ENCODE peak calls at places on chromosomes 1 and 21, in four cellular contexts. One of them, this sample, is unnamed.

GRCh38 chr1:154955039-154955717 is 721 bp downstream of the PBXIP1 start:
- DNase-seq in upper lobe of left lung: no peak
- DNase-seq in progenitor cell of endocrine pancreas: no peak
- DNase-seq in fibroblast of lung: peak
- DNase-seq in this sample: no peak

GRCh38 chr1:162908780-162909179 is 47.8 kb upstream of the CCDC190 start:
- DNase-seq in fibroblast of lung: peak
- DNase-seq in progenitor cell of endocrine pancreas: no peak
- DNase-seq in upper lobe of left lung: no peak
- DNase-seq in this sample: no peak

GRCh38 chr1:87963566-87963965 is 634.9 kb downstream of the LMO4 start:
- DNase-seq in fibroblast of lung: peak
- DNase-seq in upper lobe of left lung: no peak
- DNase-seq in progenitor cell of endocrine pancreas: no peak
- DNase-seq in this sample: no peak

GRCh38 chr1:4743978-4744750 is 89.8 kb downstream of the AJAP1 start:
- DNase-seq in progenitor cell of endocrine pancreas: no peak
- DNase-seq in upper lobe of left lung: no peak
- DNase-seq in fibroblast of lung: no peak
- DNase-seq in this sample: no peak

GRCh38 chr1:115654663-115655306 is 13.0 kb downstream of the VANGL1 start:
- DNase-seq in fibroblast of lung: peak
- DNase-seq in progenitor cell of endocrine pancreas: no peak
- DNase-seq in upper lobe of left lung: peak
- DNase-seq in this sample: no peak

GRCh38 chr1:175539986-175540385 is 203.4 kb downstream of the TNR start:
- DNase-seq in fibroblast of lung: no peak
- DNase-seq in progenitor cell of endocrine pancreas: no peak
- DNase-seq in upper lobe of left lung: no peak
- DNase-seq in this sample: no peak

GRCh38 chr1:54542962-54543539 is 5.0 kb upstream of the ACOT11 start:
- DNase-seq in fibroblast of lung: no peak
- DNase-seq in progenitor cell of endocrine pancreas: no peak
- DNase-seq in upper lobe of left lung: no peak
- DNase-seq in this sample: no peak

GRCh38 chr1:235357485-235358378 is 9.5 kb upstream of the TBCE start:
- DNase-seq in progenitor cell of endocrine pancreas: no peak
- DNase-seq in fibroblast of lung: no peak
- DNase-seq in upper lobe of left lung: no peak
- DNase-seq in this sample: no peak

GRCh38 chr1:160325252-160325651 is 17.8 kb downstream of the COPA start:
- DNase-seq in upper lobe of left lung: no peak
- DNase-seq in fibroblast of lung: no peak
- DNase-seq in progenitor cell of endocrine pancreas: no peak
- DNase-seq in this sample: no peak

GRCh38 chr21:45447821-45448220 is 42.9 kb downstream of the COL18A1 start:
- DNase-seq in progenitor cell of endocrine pancreas: no peak
- DNase-seq in fibroblast of lung: no peak
- DNase-seq in upper lobe of left lung: no peak
- DNase-seq in this sample: no peak

GRCh38 chr1:15696956-15697521 is 12.9 kb downstream of the PLEKHM2 start:
- DNase-seq in fibroblast of lung: no peak
- DNase-seq in progenitor cell of endocrine pancreas: no peak
- DNase-seq in upper lobe of left lung: no peak
- DNase-seq in this sample: no peak

GRCh38 chr1:198443374-198444233 is 96.9 kb downstream of the ATP6V1G3 start:
- DNase-seq in upper lobe of left lung: no peak
- DNase-seq in progenitor cell of endocrine pancreas: no peak
- DNase-seq in fibroblast of lung: peak
- DNase-seq in this sample: no peak

GRCh38 chr1:224747578-224747977 is 131.5 kb downstream of the CNIH3 start:
- DNase-seq in upper lobe of left lung: no peak
- DNase-seq in fibroblast of lung: peak
- DNase-seq in progenitor cell of endocrine pancreas: no peak
- DNase-seq in this sample: no peak

GRCh38 chr1:20964540-20965484 is 177.7 kb upstream of the HP1BP3 start:
- DNase-seq in upper lobe of left lung: no peak
- DNase-seq in fibroblast of lung: no peak
- DNase-seq in progenitor cell of endocrine pancreas: no peak
- DNase-seq in this sample: no peak

GRCh38 chr1:206041640-206042039 is 11.3 kb upstream of the RHEX start:
- DNase-seq in upper lobe of left lung: no peak
- DNase-seq in progenitor cell of endocrine pancreas: no peak
- DNase-seq in fibroblast of lung: no peak
- DNase-seq in this sample: no peak

GRCh38 chr1:37240897-37241296 is 206.6 kb upstream of the GRIK3 start:
- DNase-seq in fibroblast of lung: no peak
- DNase-seq in progenitor cell of endocrine pancreas: no peak
- DNase-seq in upper lobe of left lung: no peak
- DNase-seq in this sample: no peak

GRCh38 chr1:3906672-3907020 is 6.6 kb upstream of the C1orf174 start:
- DNase-seq in fibroblast of lung: no peak
- DNase-seq in progenitor cell of endocrine pancreas: no peak
- DNase-seq in upper lobe of left lung: no peak
- DNase-seq in this sample: no peak

GRCh38 chr1:112501810-112502641 is 6.7 kb upstream of the WNT2B start:
- DNase-seq in upper lobe of left lung: peak
- DNase-seq in progenitor cell of endocrine pancreas: peak
- DNase-seq in fibroblast of lung: peak
- DNase-seq in this sample: peak

GRCh38 chr1:46421739-46422138 is 27.6 kb downstream of the FAAH start:
- DNase-seq in fibroblast of lung: no peak
- DNase-seq in upper lobe of left lung: no peak
- DNase-seq in progenitor cell of endocrine pancreas: no peak
- DNase-seq in this sample: no peak

GRCh38 chr1:35882945-35883680 is at the start of gene AGO1:
- DNase-seq in fibroblast of lung: peak
- DNase-seq in upper lobe of left lung: peak
- DNase-seq in progenitor cell of endocrine pancreas: peak
- DNase-seq in this sample: peak

GRCh38 chr1:228488107-228488817 is 1.1 kb downstream of the RNF187 start:
- DNase-seq in fibroblast of lung: no peak
- DNase-seq in progenitor cell of endocrine pancreas: no peak
- DNase-seq in upper lobe of left lung: peak
- DNase-seq in this sample: no peak

GRCh38 chr1:11293856-11294255 is 20.9 kb downstream of the UBIAD1 start:
- DNase-seq in upper lobe of left lung: no peak
- DNase-seq in progenitor cell of endocrine pancreas: no peak
- DNase-seq in fibroblast of lung: no peak
- DNase-seq in this sample: no peak
- TF ChIP-seq CTCF in upper lobe of left lung: no peak
- TF ChIP-seq CTCF in progenitor cell of endocrine pancreas: no peak
- TF ChIP-seq CTCF in fibroblast of lung: no peak
- TF ChIP-seq CTCF in this sample: no peak

GRCh38 chr1:44100183-44100582 is 18.4 kb upstream of the KLF17 start:
- DNase-seq in fibroblast of lung: no peak
- DNase-seq in upper lobe of left lung: no peak
- DNase-seq in progenitor cell of endocrine pancreas: no peak
- DNase-seq in this sample: no peak

GRCh38 chr1:44105810-44106209 is 12.8 kb upstream of the KLF17 start:
- DNase-seq in progenitor cell of endocrine pancreas: no peak
- DNase-seq in upper lobe of left lung: no peak
- DNase-seq in fibroblast of lung: no peak
- DNase-seq in this sample: no peak

GRCh38 chr1:44108241-44108640 is 10.4 kb upstream of the KLF17 start:
- DNase-seq in fibroblast of lung: peak
- DNase-seq in progenitor cell of endocrine pancreas: no peak
- DNase-seq in upper lobe of left lung: no peak
- DNase-seq in this sample: no peak

GRCh38 chr1:44101356-44101755 is 17.3 kb upstream of the KLF17 start:
- DNase-seq in progenitor cell of endocrine pancreas: no peak
- DNase-seq in upper lobe of left lung: no peak
- DNase-seq in fibroblast of lung: no peak
- DNase-seq in this sample: no peak

DNA sequence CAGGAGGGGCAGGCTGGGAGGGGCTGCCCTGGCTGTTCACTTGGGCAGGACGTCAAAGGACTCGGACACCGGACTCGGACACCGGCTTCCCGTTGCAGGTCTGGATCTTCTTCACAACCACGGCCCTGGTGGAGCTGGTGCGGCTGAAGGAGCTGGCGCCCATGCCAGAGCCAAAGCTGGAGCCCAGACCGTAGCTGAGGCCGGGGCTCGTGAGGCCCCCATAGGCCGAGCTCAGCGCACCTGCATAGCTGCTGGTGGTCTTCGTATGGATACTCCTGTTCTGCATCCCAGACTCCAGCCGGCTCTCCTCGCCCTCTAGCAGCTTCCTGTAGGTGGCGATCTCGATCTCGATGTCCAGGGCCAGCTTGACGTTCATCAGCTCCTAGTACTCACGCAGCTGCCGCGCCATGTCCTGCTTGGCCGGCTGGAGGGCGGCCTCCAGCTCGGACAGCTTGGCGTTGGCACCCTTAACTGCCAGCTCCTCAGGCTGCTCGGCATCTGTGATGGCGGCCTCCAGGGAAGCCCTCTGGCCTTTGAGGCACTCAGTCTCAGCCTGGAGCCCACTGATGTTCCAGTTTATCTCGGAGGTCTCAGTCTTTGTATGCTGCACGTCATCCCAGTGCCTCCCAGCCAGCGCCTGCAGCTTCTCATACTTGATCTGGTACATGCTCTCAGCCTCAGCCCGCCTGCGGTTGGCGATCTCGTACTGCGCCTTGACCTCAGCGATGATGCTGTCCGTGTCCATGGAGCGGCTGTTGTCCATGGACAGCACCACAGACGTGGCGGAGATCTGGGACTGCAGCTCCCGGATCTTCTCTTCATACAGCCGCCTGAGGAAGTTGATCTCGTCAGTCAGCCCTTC is 15.1 kb upstream of the KLF17 start:
- DNase-seq in progenitor cell of endocrine pancreas: peak
- DNase-seq in upper lobe of left lung: peak
- DNase-seq in fibroblast of lung: peak
- DNase-seq in this sample: no peak
- TF ChIP-seq CTCF in progenitor cell of endocrine pancreas: peak
- TF ChIP-seq CTCF in upper lobe of left lung: no peak
- TF ChIP-seq CTCF in fibroblast of lung: peak
- TF ChIP-seq CTCF in this sample: no peak

DNA sequence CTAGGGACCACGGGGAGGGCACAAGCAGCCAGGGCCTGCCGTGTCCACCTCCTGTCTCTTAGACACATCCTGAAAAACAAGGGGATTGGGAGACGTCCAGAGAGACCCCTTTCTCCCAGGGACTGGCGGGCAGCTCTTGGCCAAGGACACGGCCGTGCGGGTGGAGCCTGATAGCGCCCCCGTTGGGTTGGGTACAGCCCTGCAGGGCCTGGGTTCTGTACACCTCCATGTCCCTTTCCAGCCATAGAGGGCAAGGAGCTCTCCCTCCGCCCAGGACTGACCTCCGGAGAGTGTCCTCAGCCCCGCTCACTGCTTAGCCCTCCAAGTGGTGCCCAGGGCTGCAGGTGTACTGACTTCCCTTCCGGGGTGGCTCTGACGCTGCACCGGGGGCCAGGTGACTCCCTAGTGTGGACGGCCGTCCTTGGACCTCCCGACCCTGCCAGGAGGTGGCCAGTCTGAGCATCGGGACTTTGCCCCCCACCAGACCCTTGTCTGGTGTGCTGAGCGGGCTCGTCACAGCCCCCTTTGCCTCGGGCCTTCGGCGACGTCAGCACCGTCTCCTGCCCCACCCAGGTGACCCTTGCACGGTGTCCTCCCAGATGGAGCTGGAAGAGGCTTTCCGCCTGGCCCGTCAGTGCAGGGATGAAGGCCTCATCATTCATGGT is 5.8 kb downstream of the PRKCZ start:
- DNase-seq in upper lobe of left lung: peak
- DNase-seq in progenitor cell of endocrine pancreas: no peak
- DNase-seq in fibroblast of lung: no peak
- DNase-seq in this sample: no peak
- TF ChIP-seq CTCF in upper lobe of left lung: no peak
- TF ChIP-seq CTCF in progenitor cell of endocrine pancreas: no peak
- TF ChIP-seq CTCF in fibroblast of lung: no peak
- TF ChIP-seq CTCF in this sample: no peak

GRCh38 chr1:86507935-86508582 is 38.8 kb upstream of the CLCA4 start:
- DNase-seq in upper lobe of left lung: no peak
- DNase-seq in fibroblast of lung: peak
- DNase-seq in progenitor cell of endocrine pancreas: no peak
- DNase-seq in this sample: no peak
- TF ChIP-seq CTCF in upper lobe of left lung: peak
- TF ChIP-seq CTCF in fibroblast of lung: peak
- TF ChIP-seq CTCF in progenitor cell of endocrine pancreas: peak
- TF ChIP-seq CTCF in this sample: no peak